ENCODE peak calls at places on chromosomes 4 and X, in six cellular contexts. S is A673, U is fibroblast of the aortic adventitia, D is kidney, A is bronchial epithelial cell, G is WERI-Rb-1. K is an unnamed sample.
A peak's percentile ranks its signal among the peaks of the same experiment; 100 is the strongest.

GRCh38 chrX:153671589-153672530 is 1.8 kb downstream of the PNCK start:
- DNase-seq in S (no peak), U (no peak), D (no peak), A (no peak), G (no peak), K (no peak)

GRCh38 chr4:137968956-137969709 is 273.0 kb downstream of the SLC7A11 start:
- DNase-seq in S (no peak), U (peak; percentile 67), D (no peak), A (no peak), G (no peak), K (peak; percentile 74)

GRCh38 chr4:122453384-122454000 is 3.0 kb downstream of the IL2 start:
- DNase-seq in S (no peak), U (no peak), D (no peak), A (no peak), G (no peak), K (no peak)

GRCh38 chr4:10889819-10890218 is 205.3 kb upstream of the CLNK start:
- DNase-seq in S (no peak), U (no peak), D (no peak), A (no peak), G (no peak), K (no peak)

GRCh38 chr4:10158355-10158942 is 41.9 kb upstream of the WDR1 start:
- DNase-seq in S (no peak), U (peak; percentile 28), D (no peak), A (peak; percentile 50), G (no peak), K (peak; percentile 63)

GRCh38 chr4:23039813-23040212 is 347.1 kb downstream of the GBA3 start:
- DNase-seq in S (no peak), U (no peak), D (no peak), A (peak; percentile 47), G (no peak), K (no peak)

GRCh38 chr4:126776361-126776760 is 856.4 kb upstream of the INTU start:
- DNase-seq in S (no peak), U (peak; percentile 9), D (no peak), A (no peak), G (no peak), K (no peak)

GRCh38 chrX:153414838-153415552 is 3.7 kb downstream of the ZFP92 start:
- DNase-seq in S (no peak), U (peak; percentile 2), D (no peak), A (no peak), G (no peak), K (peak; percentile 18)

DNA sequence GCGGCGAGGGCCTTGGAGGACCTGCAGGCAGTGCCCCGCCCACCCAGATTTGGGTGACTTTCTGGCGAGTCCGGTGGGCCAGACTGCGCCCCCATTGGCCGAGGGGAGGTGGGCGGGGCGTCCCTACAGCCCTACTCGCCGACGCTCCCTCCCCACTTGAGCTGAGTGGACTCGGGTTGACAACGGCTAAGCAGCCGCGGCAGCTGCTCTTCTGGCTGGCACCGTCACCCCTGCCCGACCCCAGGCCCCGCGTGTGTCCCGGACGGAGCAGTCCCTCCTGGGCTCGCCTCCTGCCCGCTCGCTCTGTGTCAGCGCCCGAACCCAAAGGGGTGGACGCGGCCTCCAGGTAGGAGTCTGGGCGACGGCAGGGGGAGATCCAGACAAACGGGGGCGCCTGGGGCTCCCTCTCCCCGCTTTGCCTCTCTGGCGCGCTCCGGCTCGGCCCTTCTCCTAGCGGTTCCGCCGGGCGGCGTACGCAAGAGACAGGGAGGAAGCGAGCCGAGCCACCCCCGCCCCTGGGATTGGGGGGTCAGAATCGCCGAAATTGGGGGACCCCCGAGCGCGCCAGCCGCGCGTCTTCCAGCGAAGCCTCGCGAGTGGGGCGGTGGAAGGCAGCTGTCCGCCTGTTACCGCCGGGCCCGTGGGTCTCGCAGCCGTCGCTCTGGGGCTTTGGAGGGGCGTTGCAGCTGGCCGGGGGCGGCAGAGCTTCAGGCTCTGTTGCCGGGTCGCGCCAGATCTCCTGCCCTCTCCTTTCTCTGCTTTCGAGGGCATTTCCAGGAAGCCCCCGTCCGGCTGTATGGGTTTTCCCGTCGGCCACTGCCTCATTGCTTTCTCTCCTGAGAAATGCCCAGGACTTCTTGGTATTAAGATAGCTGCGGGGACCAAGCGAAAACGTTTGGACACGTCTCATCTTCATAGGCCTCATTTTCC is 46.3 kb downstream of the STARD8 start:
- DNase-seq in S (peak; percentile 49), U (peak; percentile 41), D (peak; percentile 94), A (no peak), G (peak; percentile 64), K (peak; percentile 65)
- H3K4me3 ChIP-seq in S (peak overlapping the region; percentile 45), U (peak overlapping the region; percentile 62), D (peak overlapping the region; percentile 80), A (peak overlapping the region; percentile 25), G (peak overlapping the region; percentile 48), K (peak overlapping the region; percentile 59)

GRCh38 chrX:110282922-110283321 is 35.0 kb downstream of the AMMECR1 start:
- DNase-seq in S (no peak), U (peak; percentile 27), D (no peak), A (no peak), G (no peak), K (no peak)
- TF ChIP-seq CTCF in S (no peak), U (no peak), D (no peak), A (no peak), G (no peak), K (no peak)

DNA sequence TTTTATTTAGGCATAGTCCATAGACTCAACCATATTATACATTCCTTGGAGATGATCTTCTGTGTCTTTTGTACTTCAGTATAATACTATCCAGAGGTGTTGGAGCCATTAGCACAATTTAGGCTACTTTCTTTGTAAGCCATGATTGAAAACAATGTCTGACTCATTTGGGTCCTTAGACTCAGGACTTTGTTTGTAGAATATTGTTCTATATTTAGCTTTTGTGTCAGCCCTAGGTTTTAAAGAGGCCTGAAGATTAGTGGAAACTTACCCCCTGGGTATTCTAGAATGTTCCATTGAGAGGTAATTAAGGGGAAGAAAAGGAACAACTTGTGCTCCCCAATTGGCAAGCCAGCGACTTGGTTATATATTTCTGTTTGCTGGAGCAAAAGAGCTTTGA is 145.2 kb upstream of the SCML1 start:
- DNase-seq in S (no peak), U (no peak), D (no peak), A (peak; percentile 36), G (no peak), K (peak; percentile 21)
- H3K4me3 ChIP-seq in S (no peak overlapping the region), U (peak overlapping the region; percentile 6), D (no peak overlapping the region), A (no peak overlapping the region), G (no peak overlapping the region), K (peak overlapping the region; percentile 19)

GRCh38 chr4:95694411-95694810 is 145.5 kb upstream of the PDHA2 start:
- DNase-seq in S (no peak), U (no peak), D (no peak), A (peak; percentile 70), G (no peak), K (peak; percentile 44)

DNA sequence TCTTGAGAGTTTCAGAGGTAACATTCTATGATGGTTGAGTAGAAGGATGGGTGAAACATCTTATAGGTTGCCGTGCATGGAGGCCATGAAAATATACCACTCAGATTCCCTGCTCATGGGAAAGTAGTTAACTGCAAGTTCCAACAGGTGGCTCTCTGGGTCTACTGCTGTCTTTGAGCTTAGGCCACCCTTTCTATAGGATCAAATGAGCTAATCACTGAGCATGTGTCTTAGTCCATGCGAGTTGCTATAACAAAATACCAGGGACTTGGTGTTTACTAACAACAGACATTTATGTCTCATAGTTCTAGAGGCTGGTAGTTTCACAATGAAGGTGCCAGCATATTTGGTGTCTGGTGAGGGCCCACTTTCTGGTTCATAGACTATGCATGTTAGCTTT is 144.8 kb upstream of the UNC5C start:
- DNase-seq in S (peak; percentile 42), U (no peak), D (no peak), A (peak; percentile 56), G (peak; percentile 20), K (peak; percentile 68)
- TF ChIP-seq CTCF in S (peak; percentile 49), U (no peak), D (no peak), A (peak; percentile 55), G (peak; percentile 43), K (peak; percentile 54)

GRCh38 chrX:39171686-39172085 is 370.4 kb downstream of the MID1IP1 start:
- DNase-seq in S (no peak), U (no peak), D (no peak), A (no peak), G (no peak), K (no peak)

GRCh38 chrX:39175418-39176057 is 374.3 kb downstream of the MID1IP1 start:
- DNase-seq in S (no peak), U (no peak), D (no peak), A (no peak), G (no peak), K (no peak)

GRCh38 chrX:39176105-39176504 is 374.8 kb downstream of the MID1IP1 start:
- DNase-seq in S (no peak), U (no peak), D (no peak), A (no peak), G (no peak), K (no peak)

GRCh38 chrX:39170432-39170831 is 369.2 kb downstream of the MID1IP1 start:
- DNase-seq in S (no peak), U (no peak), D (no peak), A (no peak), G (no peak), K (no peak)

DNA sequence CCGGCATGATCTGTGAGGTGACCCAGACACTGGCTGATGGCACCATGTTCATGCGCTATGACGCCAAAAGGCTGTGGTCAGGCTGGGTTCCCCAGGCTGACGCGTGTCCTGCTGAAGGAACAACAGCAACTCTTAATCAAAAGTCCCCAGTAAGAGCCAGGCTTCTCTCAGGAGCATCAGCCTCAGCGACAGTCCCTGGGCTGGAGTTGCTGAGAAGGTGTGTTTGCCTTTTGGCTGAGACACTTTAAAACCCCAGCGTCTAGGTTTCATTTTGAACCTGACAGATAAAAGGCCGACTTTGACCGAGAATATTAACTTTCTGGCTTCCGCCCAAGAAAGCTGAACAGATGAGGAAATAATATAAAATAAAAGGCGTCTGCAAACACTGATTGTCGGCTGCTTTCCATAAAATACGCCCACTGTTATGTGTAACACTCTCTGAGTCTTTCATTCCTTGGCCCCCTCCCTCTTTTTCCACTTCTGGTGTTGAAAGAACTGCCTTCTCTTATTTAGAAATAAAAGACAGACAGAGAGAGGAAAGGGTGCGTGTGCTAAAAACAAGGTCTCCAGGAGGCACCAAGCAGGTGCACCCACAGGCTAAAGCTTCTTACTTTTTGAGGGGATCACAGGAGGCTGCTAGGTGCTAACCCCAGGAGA is 373.6 kb downstream of the MID1IP1 start:
- DNase-seq in S (no peak), U (peak; percentile 8), D (no peak), A (no peak), G (no peak), K (no peak)
- H3K4me3 ChIP-seq in S (no peak overlapping the region), U (no peak overlapping the region), D (peak overlapping the region; percentile 44), A (no peak overlapping the region), G (no peak overlapping the region), K (no peak overlapping the region)

GRCh38 chr4:1626151-1626550 is 58.0 kb downstream of the FAM53A start:
- DNase-seq in S (no peak), U (no peak), D (no peak), A (no peak), G (no peak), K (no peak)
- TF ChIP-seq CTCF in S (no peak), U (no peak), D (no peak), A (no peak), G (no peak), K (no peak)

GRCh38 chrX:107654778-107655761 is 26.8 kb downstream of the PRPS1 start:
- DNase-seq in S (peak; percentile 65), U (peak; percentile 92), D (peak; percentile 87), A (peak; percentile 95), G (peak; percentile 90), K (peak; percentile 80)
- H3K4me3 ChIP-seq in S (no peak overlapping the region), U (peak overlapping the region; percentile 28), D (peak overlapping the region; percentile 25), A (peak overlapping the region; percentile 21), G (no peak overlapping the region), K (peak overlapping the region; percentile 10)

GRCh38 chrX:66022742-66023725 is 16.8 kb downstream of the VSIG4 start:
- DNase-seq in S (peak; percentile 53), U (no peak), D (no peak), A (no peak), G (no peak), K (no peak)
- TF ChIP-seq CTCF in S (peak; percentile 47), U (no peak), D (no peak), A (no peak), G (no peak), K (peak; percentile 10)

K was measured in fibroblast of pulmonary artery.